ENCODE peak calls at places on chromosomes 16 and 17, in seven cellular contexts. I is MV-4-11; D is HCEC 1CT; A is activated CD8-positive, alpha-beta T cell treated with anti-CD3 and anti-CD28 coated beads for 36 hours; X is activated effector memory CD4-positive, alpha-beta T cell treated with anti-CD3 and anti-CD28 coated beads, Interleukin-2, amount 50 U/mL, for 16 hours; T is cardiac muscle cell; O is left cardiac atrium. Z is an unnamed sample.
A peak's percentile ranks its signal among the peaks of the same experiment; 100 is the strongest.

GRCh38 chr16:81554993-81555392 is 110.4 kb downstream of the CMIP start:
- DNase-seq in A (no peak), X (no peak), T (no peak), D (no peak), I (no peak), O (no peak), Z (no peak)

GRCh38 chr17:43402567-43402966 is 3.8 kb downstream of the ARL4D start:
- DNase-seq in T (no peak), X (no peak), D (no peak), O (no peak), A (no peak), I (no peak), Z (no peak)

GRCh38 chr17:38566666-38567031 is 39.1 kb downstream of the SRCIN1 start:
- DNase-seq in A (no peak), I (no peak), D (no peak), T (no peak), X (no peak), O (no peak), Z (no peak)

GRCh38 chr16:86673090-86673955 is 95.0 kb downstream of the FOXL1 start:
- DNase-seq in I (no peak), D (no peak), O (no peak), T (no peak), X (no peak), A (no peak), Z (no peak)

GRCh38 chr16:84036982-84037425 is 5.6 kb downstream of the SLC38A8 start:
- DNase-seq in T (no peak), O (no peak), X (no peak), A (no peak), D (no peak), I (no peak), Z (no peak)

GRCh38 chr17:50386451-50386994 is 10.8 kb downstream of the LRRC59 start:
- DNase-seq in X (no peak), T (no peak), O (no peak), A (no peak), D (no peak), I (no peak), Z (no peak)

GRCh38 chr16:81276323-81276722 is 37.8 kb downstream of the BCO1 start:
- DNase-seq in A (no peak), O (no peak), T (no peak), X (no peak), D (no peak), I (no peak), Z (no peak)

GRCh38 chr17:57939797-57940196 is 15.4 kb downstream of the CUEDC1 start:
- DNase-seq in D (no peak), A (peak; percentile 37), O (peak; percentile 42), X (no peak), I (peak; percentile 93), T (no peak), Z (no peak)

GRCh38 chr17:4520881-4521600 is 22.4 kb downstream of the SPNS2 start:
- DNase-seq in A (no peak), D (no peak), T (peak; percentile 62), I (no peak), O (no peak), X (no peak), Z (no peak)

Z was measured in neuronal stem cell.